ENCODE peak calls at places on chromosomes 12 and 14, in ten cellular contexts. N is activated CD4-positive, alpha-beta T cell treated with anti-CD3 and anti-CD28 coated beads, Interleukin-2, amount 10 ng/mL, durations not matched to agents 24 days and 14 days; X is erythroblast; G is effector CD4-positive, alpha-beta T cell; Q is astrocyte of the cerebellum; J is bronchial epithelial cell; B is ascending aorta; W is H4; P is epithelial cell of prostate; F is cardiac fibroblast. V is an unnamed sample.
A peak's percentile ranks its signal among the peaks of the same experiment; 100 is the strongest.

GRCh38 chr12:57759360-57759980 is 4.6 kb downstream of the MARCHF9 start:
- DNase-seq in B (no peak), F (peak; percentile 34), W (peak; percentile 39), N (peak; percentile 80), X (peak; percentile 54), P (no peak), Q (no peak), J (peak; percentile 59), G (no peak), V (no peak)

GRCh38 chr12:98464155-98464554 is 51.2 kb upstream of the TMPO start:
- DNase-seq in F (peak; percentile 89), W (no peak), J (peak; percentile 50), Q (no peak), P (no peak), X (no peak), B (no peak), N (no peak), G (no peak), V (no peak)

GRCh38 chr12:130742716-130743115 is 26.6 kb upstream of the RIMBP2 start:
- DNase-seq in F (no peak), G (no peak), N (no peak), X (no peak), W (no peak), Q (no peak), J (no peak), B (no peak), P (no peak), V (no peak)

GRCh38 chr14:23183076-23183475 is 384 bp downstream of the SLC7A8 start:
- DNase-seq in J (no peak), Q (no peak), F (no peak), W (no peak), P (no peak), G (no peak), N (no peak), X (no peak), B (no peak), V (no peak)

GRCh38 chr12:113302925-113303640 is 31.8 kb downstream of the SLC8B1 start:
- DNase-seq in J (no peak), P (no peak), G (no peak), N (peak; percentile 72), X (no peak), B (no peak), W (no peak), Q (no peak), F (no peak), V (no peak)

GRCh38 chr14:75254381-75254821 is 24.2 kb upstream of the FOS start:
- DNase-seq in J (peak; percentile 98), X (no peak), F (no peak), G (no peak), B (no peak), P (peak; percentile 96), Q (no peak), N (no peak), W (no peak), V (no peak)

GRCh38 chr12:108253540-108253939 is 85.6 kb downstream of the CMKLR1 start:
- DNase-seq in Q (no peak), J (no peak), N (no peak), X (no peak), B (no peak), F (no peak), P (no peak), G (no peak), W (peak; percentile 32), V (no peak)

GRCh38 chr14:100883789-100884101 is 19.8 kb downstream of the RTL1 start:
- DNase-seq in B (no peak), F (no peak), N (no peak), Q (no peak), G (no peak), J (no peak), X (no peak), P (no peak), W (no peak), V (no peak)

GRCh38 chr14:95356245-95356850 is 36.6 kb upstream of the CLMN start:
- DNase-seq in W (no peak), Q (no peak), X (no peak), P (no peak), G (no peak), F (no peak), B (no peak), N (no peak), J (no peak), V (no peak)

GRCh38 chr14:91373591-91374245 is 43.9 kb downstream of the CCDC88C start:
- DNase-seq in Q (no peak), X (no peak), J (no peak), W (no peak), F (no peak), B (no peak), P (no peak), G (peak; percentile 59), N (peak; percentile 84), V (no peak)

GRCh38 chr12:132284071-132284492 is 45.3 kb downstream of the GALNT9 start:
- DNase-seq in J (no peak), Q (no peak), N (no peak), W (no peak), X (no peak), F (peak; percentile 59), G (no peak), P (no peak), B (no peak), V (peak; percentile 14)

V was measured in NCI-H460.